ENCODE peak calls at places on chromosomes 13 and 19, in four cellular contexts. D, X, F and Z are unnamed samples.

GRCh38 chr19:44548736-44549135 is 19.3 kb upstream of the CEACAM20 start:
- DNase-seq in D (no peak), X (peak; percentile 72), F (no peak), Z (peak; percentile 3)

GRCh38 chr19:2807379-2808128 is 12.1 kb upstream of the ZNF554 start:
- DNase-seq in D (no peak), X (no peak), F (no peak), Z (no peak)

GRCh38 chr13:93900735-93901134 is 578.7 kb downstream of the DCT start:
- DNase-seq in D (no peak), X (no peak), F (no peak), Z (no peak)

GRCh38 chr19:41886761-41887710 is 4.1 kb downstream of the ARHGEF1 start:
- DNase-seq in D (peak; percentile 82), X (no peak), F (no peak), Z (no peak)

GRCh38 chr13:95564948-95565347 is 12.4 kb downstream of the CLDN10 start:
- DNase-seq in D (no peak), X (peak; percentile 83), F (no peak), Z (peak; percentile 48)

GRCh38 chr19:2051771-2052704 is 994 bp upstream of the MKNK2 start:
- DNase-seq in D (peak; percentile 63), X (no peak), F (no peak), Z (no peak)

GRCh38 chr13:77565635-77566034 is 30.1 kb downstream of the SCEL start:
- DNase-seq in D (peak; percentile 39), X (peak; percentile 23), F (no peak), Z (no peak)

GRCh38 chr13:110525328-110526319 is 35.9 kb downstream of the RAB20 start:
- DNase-seq in D (peak; percentile 1), X (no peak), F (no peak), Z (no peak)

GRCh38 chr13:46386996-46387851 is at the start of gene RUBCNL:
- DNase-seq in D (peak; percentile 81), X (peak; percentile 30), F (no peak), Z (no peak)

GRCh38 chr13:39105110-39105509 is 66.9 kb downstream of the NHLRC3 start:
- DNase-seq in D (no peak), X (no peak), F (no peak), Z (no peak)

GRCh38 chr19:13804830-13805683 is 9.8 kb downstream of the ZSWIM4 start:
- DNase-seq in D (no peak), X (no peak), F (no peak), Z (no peak)
- TF ChIP-seq CTCF in D (peak; percentile 44), X (peak; percentile 21), F (peak; percentile 18), Z (no peak)

GRCh38 chr19:47824396-47824795 is 2.7 kb downstream of the CRX start:
- DNase-seq in D (no peak), X (no peak), F (no peak), Z (no peak)

GRCh38 chr19:47819841-47820244 is 1.9 kb upstream of the CRX start:
- DNase-seq in D (peak; percentile 12), X (no peak), F (no peak), Z (no peak)

GRCh38 chr19:47820410-47820809 is 1.3 kb upstream of the CRX start:
- DNase-seq in D (no peak), X (no peak), F (no peak), Z (no peak)

GRCh38 chr19:47826800-47827199 is 5.1 kb downstream of the CRX start:
- DNase-seq in D (no peak), X (no peak), F (no peak), Z (no peak)

GRCh38 chr19:47821460-47822020 is at the start of gene CRX:
- DNase-seq in D (no peak), X (no peak), F (no peak), Z (no peak)
- TF ChIP-seq CTCF in D (no peak), X (no peak), F (no peak), Z (no peak)

GRCh38 chr13:20136781-20137703 is 23.8 kb downstream of the GJA3 start:
- DNase-seq in D (no peak), X (peak; percentile 9), F (no peak), Z (no peak)
- TF ChIP-seq CTCF in D (no peak), X (peak; percentile 38), F (peak; percentile 38), Z (peak; percentile 40)

GRCh38 chr13:98869408-98870090 is 108.3 kb downstream of the DOCK9 start:
- DNase-seq in D (peak; percentile 24), X (no peak), F (no peak), Z (no peak)

GRCh38 chr13:98868932-98869331 is 108.9 kb downstream of the DOCK9 start:
- DNase-seq in D (no peak), X (no peak), F (no peak), Z (no peak)

GRCh38 chr13:98871727-98872126 is 106.1 kb downstream of the DOCK9 start:
- DNase-seq in D (no peak), X (no peak), F (no peak), Z (no peak)

GRCh38 chr13:98866882-98867281 is 111.0 kb downstream of the DOCK9 start:
- DNase-seq in D (no peak), X (no peak), F (no peak), Z (no peak)
- TF ChIP-seq CTCF in D (no peak), X (no peak), F (no peak), Z (no peak)

DNA sequence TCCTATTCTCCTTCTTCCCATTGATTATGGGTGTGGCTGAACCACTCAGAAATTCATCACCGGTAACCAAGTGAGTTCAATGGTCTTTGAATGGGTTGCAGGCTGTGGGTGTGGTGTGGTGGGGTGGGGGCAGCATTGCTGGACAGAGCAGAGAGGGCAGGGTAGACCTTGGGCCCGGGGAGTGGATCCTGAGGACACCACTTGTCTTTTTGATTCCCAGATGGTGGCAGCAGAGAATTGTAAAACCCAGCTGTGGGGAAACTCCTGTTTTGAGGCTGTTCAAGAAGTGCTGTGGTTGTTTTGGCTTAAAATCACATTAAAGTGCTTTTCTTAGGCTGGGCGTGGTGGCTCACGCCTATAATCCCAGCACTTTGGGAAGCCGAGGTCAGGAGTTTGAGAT is 45.8 kb upstream of the RGCC start:
- DNase-seq in D (peak; percentile 65), X (peak; percentile 54), F (peak; percentile 10), Z (peak; percentile 46)
- TF ChIP-seq CTCF in D (peak; percentile 76), X (peak; percentile 44), F (peak; percentile 37), Z (peak; percentile 62)

GRCh38 chr13:29832899-29833298 is 17.5 kb downstream of the UBL3 start:
- DNase-seq in D (no peak), X (no peak), F (no peak), Z (no peak)

GRCh38 chr13:29830000-29830399 is 20.4 kb downstream of the UBL3 start:
- DNase-seq in D (no peak), X (no peak), F (no peak), Z (no peak)

GRCh38 chr13:29840585-29840984 is 9.8 kb downstream of the UBL3 start:
- DNase-seq in D (no peak), X (no peak), F (no peak), Z (no peak)

GRCh38 chr13:29835280-29836061 is 14.9 kb downstream of the UBL3 start:
- DNase-seq in D (no peak), X (no peak), F (no peak), Z (no peak)
- TF ChIP-seq CTCF in D (no peak), X (no peak), F (no peak), Z (no peak)

DNA sequence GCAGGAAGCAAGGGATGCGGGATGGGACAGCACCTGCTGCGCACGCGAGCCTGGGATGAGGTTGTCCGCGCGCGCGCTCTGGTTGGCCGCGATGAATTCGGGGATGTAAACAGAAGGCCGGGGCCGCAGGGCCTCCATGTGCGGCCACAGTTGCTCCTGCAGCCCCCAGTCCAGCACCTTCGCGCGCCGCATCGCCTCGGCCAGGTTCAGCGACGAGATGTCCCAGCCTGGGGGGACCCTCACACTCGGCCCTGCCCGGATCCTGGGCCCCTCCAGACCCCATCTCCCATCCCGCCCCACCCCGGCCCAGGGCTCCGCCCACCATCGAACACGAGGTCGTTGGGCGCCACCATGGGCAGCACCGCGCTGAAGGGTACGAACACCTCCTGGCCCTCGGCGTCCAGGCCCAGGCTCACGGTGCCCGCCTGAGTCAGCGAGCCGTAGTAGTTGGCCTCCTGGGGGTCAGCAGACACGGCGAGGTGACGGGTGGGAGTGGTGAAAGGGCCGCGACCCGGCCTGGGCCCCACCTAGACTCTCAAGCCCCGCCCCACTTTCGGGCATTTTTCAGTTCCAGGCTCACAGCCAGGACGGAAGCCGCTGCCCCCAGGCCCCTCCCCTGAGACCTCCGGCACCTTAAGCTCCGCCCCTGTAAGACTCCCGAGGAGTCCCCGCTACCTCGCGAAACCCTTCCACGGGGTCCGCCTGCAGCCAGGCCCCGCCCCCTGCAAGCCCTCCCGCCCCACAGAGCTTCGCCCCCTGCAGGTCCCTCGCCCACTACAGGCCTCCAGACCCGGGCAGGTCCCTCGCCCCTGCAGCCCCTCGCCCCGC is 1.1 kb downstream of the ISYNA1 start:
- DNase-seq in D (peak; percentile 76), X (peak; percentile 81), F (no peak), Z (no peak)
- TF ChIP-seq CTCF in D (no peak), X (no peak), F (no peak), Z (no peak)

GRCh38 chr19:498591-498950 is 2.3 kb downstream of the MADCAM1 start:
- DNase-seq in D (no peak), X (no peak), F (no peak), Z (no peak)
- TF ChIP-seq CTCF in D (no peak), X (no peak), F (no peak), Z (no peak)